ENCODE peak calls at places on chromosomes 13 and 19, in six cellular contexts. X is cardiac muscle cell, O is psoas muscle, P is K562, B is IMR-90, E is pancreas. M is an unnamed sample.

GRCh38 chr13:100156786-100157185 is 67.9 kb downstream of the PCCA start:
- DNase-seq in X (peak; percentile 35), O (no peak), P (no peak), B (no peak), E (no peak), M (no peak)

GRCh38 chr13:109256866-109257760 is 529.3 kb downstream of the IRS2 start:
- DNase-seq in X (peak; percentile 98), O (no peak), P (no peak), B (peak; percentile 97), E (no peak), M (no peak)

GRCh38 chr13:43698743-43699142 is 88.0 kb downstream of the ENOX1 start:
- DNase-seq in X (peak; percentile 69), O (no peak), P (no peak), B (peak; percentile 73), E (no peak), M (no peak)

GRCh38 chr19:48216933-48217332 is 38.8 kb downstream of the CARD8 start:
- DNase-seq in X (no peak), O (no peak), P (peak; percentile 50), B (no peak), E (no peak), M (no peak)

GRCh38 chr19:3538258-3538929 is 580 bp upstream of the TEKTIP1 start:
- DNase-seq in X (no peak), O (no peak), P (peak; percentile 38), B (no peak), E (no peak), M (no peak)

GRCh38 chr19:49987159-49987698 is 26.3 kb upstream of the SIGLEC11 start:
- DNase-seq in X (peak; percentile 96), O (peak; percentile 83), P (peak; percentile 92), B (peak; percentile 90), E (peak; percentile 88), M (peak; percentile 81)

GRCh38 chr13:51613535-51613934 is 29.3 kb downstream of the WDFY2 start:
- DNase-seq in X (no peak), O (no peak), P (peak; percentile 13), B (no peak), E (no peak), M (no peak)

GRCh38 chr13:79185580-79185979 is 220.5 kb downstream of the RBM26 start:
- DNase-seq in X (no peak), O (no peak), P (no peak), B (no peak), E (no peak), M (no peak)

GRCh38 chr13:111175948-111176347 is 60.8 kb downstream of the ARHGEF7 start:
- DNase-seq in X (no peak), O (no peak), P (peak; percentile 47), B (no peak), E (no peak), M (no peak)

GRCh38 chr19:43777163-43777700 is 3.5 kb downstream of the KCNN4 start:
- DNase-seq in X (no peak), O (no peak), P (peak; percentile 78), B (peak; percentile 36), E (no peak), M (peak; percentile 38)

GRCh38 chr13:34588362-34588761 is 353.7 kb upstream of the NBEA start:
- DNase-seq in X (no peak), O (no peak), P (no peak), B (no peak), E (no peak), M (no peak)

GRCh38 chr19:2115911-2116426 is 19.3 kb downstream of the IZUMO4 start:
- DNase-seq in X (no peak), O (no peak), P (no peak), B (no peak), E (peak; percentile 26), M (no peak)

GRCh38 chr19:22622020-22622419 is 12.1 kb upstream of the ZNF492 start:
- DNase-seq in X (no peak), O (no peak), P (no peak), B (no peak), E (no peak), M (no peak)

GRCh38 chr19:44747739-44748425 is 626 bp upstream of the BCL3 start:
- DNase-seq in X (peak; percentile 81), O (peak; percentile 80), P (no peak), B (peak; percentile 61), E (peak; percentile 78), M (no peak)

GRCh38 chr13:52127783-52128702 is 830 bp downstream of the NEK5 start:
- DNase-seq in X (peak; percentile 65), O (peak; percentile 25), P (peak; percentile 78), B (peak; percentile 53), E (no peak), M (peak; percentile 64)

GRCh38 chr19:45786533-45786894 is 4.2 kb upstream of the DMPK start:
- DNase-seq in X (no peak), O (no peak), P (no peak), B (no peak), E (peak; percentile 45), M (no peak)
- H3K36me3 ChIP-seq in X (peaks cover 26% of the 10 kb centered on the region), O (peaks cover 45% of the 10 kb centered on the region), P (peaks cover 59% of the 10 kb centered on the region), B (peaks cover 50% of the 10 kb centered on the region), E (peaks cover 13% of the 10 kb centered on the region), M (peaks cover 19% of the 10 kb centered on the region)

DNA sequence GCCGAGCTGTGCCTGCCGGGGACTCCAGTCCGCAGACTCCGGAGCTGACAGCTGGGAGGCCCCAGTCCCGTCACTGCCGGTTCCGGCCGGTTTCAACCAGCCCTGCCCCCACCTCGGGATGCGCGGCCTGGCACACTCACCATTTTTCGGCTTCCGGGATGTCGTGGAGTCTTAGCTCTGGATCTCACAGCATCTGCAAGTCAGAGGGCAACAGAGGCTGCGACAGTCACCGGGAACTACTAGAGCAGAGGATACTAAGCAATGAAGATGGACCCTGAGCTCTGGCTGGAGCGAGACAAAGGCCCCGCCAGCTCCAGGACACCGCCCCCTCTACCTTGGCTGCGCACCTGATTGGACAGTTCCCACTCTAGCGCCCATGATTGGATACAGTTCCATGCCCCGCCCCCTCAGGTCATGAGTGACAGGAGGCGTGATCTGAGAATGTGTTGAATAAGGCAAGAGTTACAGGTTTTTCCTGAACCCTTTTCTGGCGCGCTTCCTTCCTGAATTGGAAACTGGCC is at the start of gene ZNF682:
- DNase-seq in X (peak; percentile 97), O (peak; percentile 92), P (peak; percentile 20), B (peak; percentile 92), E (peak; percentile 98), M (peak; percentile 94)
- H3K36me3 ChIP-seq in X (no peaks in the 10 kb centered on the region), O (no peaks in the 10 kb centered on the region), P (no peaks in the 10 kb centered on the region), B (peaks cover 1% of the 10 kb centered on the region), E (no peaks in the 10 kb centered on the region), M (peaks cover 3% of the 10 kb centered on the region)

GRCh38 chr19:7980635-7981121 is 24.8 kb downstream of the ELAVL1 start:
- DNase-seq in X (no peak), O (no peak), P (no peak), B (no peak), E (no peak), M (no peak)

GRCh38 chr19:7979011-7979410 is 26.4 kb downstream of the ELAVL1 start:
- DNase-seq in X (no peak), O (no peak), P (no peak), B (no peak), E (no peak), M (no peak)

GRCh38 chr19:7980168-7980567 is 25.3 kb downstream of the ELAVL1 start:
- DNase-seq in X (no peak), O (no peak), P (no peak), B (no peak), E (no peak), M (no peak)

GRCh38 chr19:7978196-7978825 is 27.1 kb downstream of the ELAVL1 start:
- DNase-seq in X (no peak), O (no peak), P (no peak), B (peak; percentile 7), E (no peak), M (no peak)

DNA sequence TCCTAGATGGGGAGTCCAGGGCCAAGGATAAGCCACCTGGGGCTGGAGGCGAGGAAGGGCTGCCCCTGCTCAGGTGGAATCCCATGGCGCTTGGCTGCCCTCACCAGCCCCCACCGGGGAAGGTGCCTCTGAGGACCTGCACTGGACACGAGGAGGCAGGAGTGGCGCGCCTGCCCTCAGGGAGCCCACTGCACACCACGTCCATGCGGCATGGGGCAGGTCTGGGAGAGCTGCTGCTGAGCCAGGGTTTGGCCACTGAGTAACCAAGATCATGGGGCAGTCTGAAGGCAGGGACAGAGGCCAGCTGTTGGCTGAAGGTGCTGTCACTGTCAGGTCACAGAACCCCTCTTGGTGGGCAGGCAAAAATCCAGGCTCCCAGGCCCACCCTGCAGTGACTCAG is 25.9 kb downstream of the ELAVL1 start:
- DNase-seq in X (no peak), O (no peak), P (no peak), B (no peak), E (no peak), M (no peak)
- H3K36me3 ChIP-seq in X (peaks cover 41% of the 10 kb centered on the region), O (peaks cover 65% of the 10 kb centered on the region), P (peaks cover 93% of the 10 kb centered on the region), B (peaks cover 73% of the 10 kb centered on the region), E (peaks cover 34% of the 10 kb centered on the region), M (peaks cover 72% of the 10 kb centered on the region)

GRCh38 chr13:62171697-62172096 is 756.0 kb upstream of the PCDH20 start:
- DNase-seq in X (no peak), O (no peak), P (no peak), B (no peak), E (no peak), M (no peak)

GRCh38 chr13:62167650-62168172 is 752.1 kb upstream of the PCDH20 start:
- DNase-seq in X (no peak), O (no peak), P (no peak), B (no peak), E (no peak), M (no peak)

GRCh38 chr13:62168891-62169290 is 753.2 kb upstream of the PCDH20 start:
- DNase-seq in X (no peak), O (no peak), P (no peak), B (no peak), E (no peak), M (no peak)
- H3K36me3 ChIP-seq in X (no peaks in the 10 kb centered on the region), O (no peaks in the 10 kb centered on the region), P (no peaks in the 10 kb centered on the region), B (no peaks in the 10 kb centered on the region), E (no peaks in the 10 kb centered on the region), M (no peaks in the 10 kb centered on the region)

GRCh38 chr19:4581381-4582111 is 22.1 kb upstream of the SEMA6B start:
- DNase-seq in X (peak; percentile 58), O (no peak), P (peak; percentile 76), B (no peak), E (no peak), M (no peak)
- H3K36me3 ChIP-seq in X (no peaks in the 10 kb centered on the region), O (no peaks in the 10 kb centered on the region), P (no peaks in the 10 kb centered on the region), B (no peaks in the 10 kb centered on the region), E (no peaks in the 10 kb centered on the region), M (no peaks in the 10 kb centered on the region)

GRCh38 chr19:57233207-57233606 is 2.4 kb downstream of the AURKC start:
- DNase-seq in X (no peak), O (no peak), P (no peak), B (no peak), E (no peak), M (no peak)
- H3K36me3 ChIP-seq in X (no peaks in the 10 kb centered on the region), O (no peaks in the 10 kb centered on the region), P (no peaks in the 10 kb centered on the region), B (no peaks in the 10 kb centered on the region), E (no peaks in the 10 kb centered on the region), M (no peaks in the 10 kb centered on the region)